ENCODE peak calls at places on chromosomes 12 and 14, in four cellular contexts. L is fibroblast of lung, K is neuronal stem cell, M is PC-3. Q is an unnamed sample.

GRCh38 chr14:78612666-78613065 is 442.5 kb downstream of the NRXN3 start:
- DNase-seq in L (peak), K (no peak), M (no peak), Q (peak)

GRCh38 chr12:1584326-1584725 is 10.1 kb downstream of the FBXL14 start:
- DNase-seq in L (no peak), K (no peak), M (no peak), Q (no peak)

GRCh38 chr14:56590535-56590951 is 10.9 kb downstream of the TMEM260 start:
- DNase-seq in L (peak), K (peak), M (no peak), Q (peak)

GRCh38 chr12:55067701-55068100 is 47.9 kb downstream of the NEUROD4 start:
- DNase-seq in L (no peak), K (no peak), M (no peak), Q (no peak)

GRCh38 chr14:52068741-52069616 is at the start of gene NID2:
- DNase-seq in L (peak), K (peak), M (peak), Q (peak)

GRCh38 chr12:22539055-22539454 is 5.3 kb downstream of the C2CD5 start:
- DNase-seq in L (no peak), K (no peak), M (no peak), Q (no peak)

GRCh38 chr14:100004392-100004791 is 60.8 kb upstream of the EVL start:
- DNase-seq in L (no peak), K (no peak), M (no peak), Q (no peak)

GRCh38 chr14:64656986-64657385 is 47.2 kb upstream of the PLEKHG3 start:
- DNase-seq in L (no peak), K (no peak), M (no peak), Q (no peak)

GRCh38 chr14:36505892-36506731 is 13.9 kb downstream of the NKX2-1 start:
- DNase-seq in L (no peak), K (no peak), M (no peak), Q (no peak)

GRCh38 chr14:77659822-77660221 is 43.4 kb upstream of the SPTLC2 start:
- DNase-seq in L (no peak), K (no peak), M (no peak), Q (no peak)

GRCh38 chr14:69715725-69716482 is 51.0 kb upstream of the SRSF5 start:
- DNase-seq in L (peak), K (no peak), M (no peak), Q (peak)

GRCh38 chr14:78286210-78286609 is 116.0 kb downstream of the NRXN3 start:
- DNase-seq in L (no peak), K (no peak), M (no peak), Q (no peak)

GRCh38 chr12:25130741-25131188 is 64.2 kb downstream of the DNAI7 start:
- DNase-seq in L (peak), K (peak), M (peak), Q (peak)

GRCh38 chr12:95837240-95838038 is 21.3 kb upstream of the SNRPF start:
- DNase-seq in L (no peak), K (no peak), M (no peak), Q (no peak)

GRCh38 chr14:100714205-100714781 is 12.4 kb upstream of the DLK1 start:
- DNase-seq in L (no peak), K (no peak), M (no peak), Q (no peak)

GRCh38 chr14:78164226-78164853 is 5.8 kb upstream of the NRXN3 start:
- DNase-seq in L (no peak), K (peak), M (peak), Q (no peak)

GRCh38 chr14:104983231-104983721 is 2.3 kb upstream of the CLBA1 start:
- DNase-seq in L (no peak), K (no peak), M (no peak), Q (no peak)

DNA sequence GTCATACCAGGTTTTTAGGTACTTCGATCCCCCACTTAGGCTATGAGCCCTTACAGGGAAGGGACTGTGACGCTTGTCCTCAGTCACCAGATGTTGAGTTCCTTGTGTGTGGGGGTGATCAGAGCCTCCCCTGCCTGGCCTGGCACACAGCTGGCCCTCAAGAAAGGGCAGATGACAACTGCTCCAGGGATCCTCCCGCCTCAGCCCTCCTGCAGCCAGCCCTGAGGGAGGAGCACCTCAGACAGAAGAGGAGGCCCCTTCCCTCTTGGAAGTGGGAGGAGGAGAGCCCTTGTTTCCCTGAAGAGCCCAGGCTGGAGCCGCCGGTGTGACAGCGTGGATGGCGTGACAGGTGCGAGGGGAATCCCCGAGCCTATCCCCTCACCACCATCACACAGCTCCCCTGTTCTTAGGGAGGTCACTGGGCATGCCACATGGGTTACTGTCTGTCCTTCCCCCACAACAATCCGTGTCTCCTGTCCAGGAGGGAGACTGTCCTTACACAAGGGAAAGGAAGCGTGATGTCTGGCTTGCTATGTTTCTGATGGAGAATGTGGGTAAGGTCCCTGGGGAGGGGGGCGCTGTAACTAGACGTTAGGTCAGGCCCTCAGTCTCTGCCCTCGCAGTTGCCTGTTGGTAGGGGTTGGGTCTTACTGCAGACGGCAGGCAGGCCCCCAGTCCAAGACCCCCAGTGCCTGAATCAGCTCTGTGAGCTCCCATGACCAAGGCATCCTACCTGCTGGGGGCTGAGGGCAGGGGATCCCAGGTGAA is 31.5 kb downstream of the P2RX4 start:
- DNase-seq in L (no peak), K (no peak), M (no peak), Q (no peak)
- H2AFZ ChIP-seq in L (no peak), K (no peak), M (no peak), Q (no peak)

DNA sequence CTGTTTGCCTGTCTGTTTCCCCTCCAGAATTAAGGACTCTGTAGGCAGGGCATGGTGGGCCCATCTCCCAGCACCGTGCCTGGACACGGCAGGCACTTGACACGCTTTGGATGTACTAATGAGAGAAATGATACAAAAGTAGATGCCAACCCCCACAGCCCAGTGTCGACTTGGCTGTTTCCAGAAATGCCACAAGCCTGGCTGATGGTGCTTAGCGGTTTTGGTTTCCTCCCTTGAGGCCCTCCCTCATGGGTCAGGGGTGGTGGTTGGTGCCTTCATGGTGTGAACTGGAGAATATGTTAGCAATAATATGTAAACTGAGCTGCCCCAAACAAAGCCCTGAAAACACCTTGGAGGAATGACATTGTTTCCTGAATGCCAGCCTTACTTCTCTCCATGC is 55.5 kb upstream of the ESRRB start:
- DNase-seq in L (no peak), K (no peak), M (no peak), Q (no peak)
- H2AFZ ChIP-seq in L (no peak), K (no peak), M (no peak), Q (no peak)

GRCh38 chr12:9758119-9758518 is 2.6 kb downstream of the CD69 start:
- DNase-seq in L (no peak), K (no peak), M (no peak), Q (no peak)
- H2AFZ ChIP-seq in L (no peak), K (no peak), M (no peak), Q (no peak)

GRCh38 chr12:52878507-52879393 is 26.1 kb downstream of the KRT8 start:
- DNase-seq in L (no peak), K (no peak), M (no peak), Q (no peak)
- H2AFZ ChIP-seq in L (no peak), K (peak), M (peak), Q (peak)

GRCh38 chr12:122203301-122203967 is at the start of gene B3GNT4:
- DNase-seq in L (peak), K (no peak), M (peak), Q (peak)

GRCh38 chr12:122204829-122205589 is 1.5 kb downstream of the B3GNT4 start:
- DNase-seq in L (no peak), K (no peak), M (no peak), Q (no peak)

GRCh38 chr12:122206111-122206881 is 2.8 kb downstream of the B3GNT4 start:
- DNase-seq in L (no peak), K (no peak), M (no peak), Q (no peak)

GRCh38 chr12:122205590-122205925 is 2.0 kb downstream of the B3GNT4 start:
- DNase-seq in L (no peak), K (no peak), M (no peak), Q (no peak)

GRCh38 chr12:122203968-122204828 is 689 bp downstream of the B3GNT4 start:
- DNase-seq in L (no peak), K (no peak), M (no peak), Q (no peak)
- H2AFZ ChIP-seq in L (no peak), K (peak), M (peak), Q (peak)

GRCh38 chr14:95814363-95815225 is 62.0 kb upstream of the TUNAR start:
- DNase-seq in L (no peak), K (no peak), M (no peak), Q (no peak)
- H2AFZ ChIP-seq in L (no peak), K (no peak), M (no peak), Q (no peak)

DNA sequence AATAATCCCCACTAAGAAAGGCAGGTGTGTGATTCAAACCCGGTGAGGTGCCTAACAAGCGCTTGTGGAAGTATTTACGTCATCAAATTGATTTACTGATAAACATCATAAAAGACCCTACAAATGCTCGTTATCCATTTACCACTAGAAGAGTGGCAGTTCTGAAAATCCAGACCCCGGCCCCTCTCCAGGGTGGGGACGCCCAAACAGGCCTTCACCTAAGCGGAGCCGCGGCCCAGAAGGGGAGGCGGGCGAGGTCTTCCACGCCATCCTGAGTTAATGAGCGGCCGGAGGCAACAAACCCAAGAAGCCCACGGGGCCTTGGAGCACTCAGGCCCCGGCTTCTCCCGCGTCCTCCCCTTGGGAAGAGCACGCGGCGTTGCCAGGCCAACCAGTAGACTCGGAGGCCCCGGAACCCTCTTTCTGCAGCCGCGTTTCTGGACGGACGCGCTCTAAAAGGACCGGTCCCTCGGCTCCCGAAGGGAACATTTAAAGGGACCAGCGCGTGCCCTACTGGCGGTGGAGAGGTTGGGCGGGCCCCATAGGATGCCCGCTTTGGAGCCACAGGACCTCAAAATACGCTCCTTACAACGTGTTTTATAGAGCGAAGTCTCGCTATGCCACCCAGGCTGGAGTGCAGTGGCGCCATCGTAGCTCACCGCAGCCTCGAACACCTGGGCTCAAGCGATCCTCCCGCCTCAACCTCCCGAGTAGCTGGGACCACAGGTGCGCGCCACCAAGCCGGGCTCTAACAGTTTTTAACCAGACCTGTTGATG is 3.5 kb downstream of the PTPN21 start:
- DNase-seq in L (peak), K (peak), M (peak), Q (peak)
- H2AFZ ChIP-seq in L (peak), K (peak), M (peak), Q (peak)